ENCODE peak calls at places on chromosomes 6 and 20, in four cellular contexts. One of them, this sample, is unnamed.

GRCh38 chr6:95866732-95867131 is 149.0 kb upstream of the FUT9 start:
- DNase-seq in stimulated activated CD8-positive, alpha-beta memory T cell treated with anti-CD3 and anti-CD28 coated beads, Interleukin-4, amount 100 ng/mL, for 24 hours: no peak
- DNase-seq in choroid plexus epithelial cell: peak; percentile 7
- DNase-seq in astrocyte of the hippocampus: peak; percentile 1
- DNase-seq in this sample: no peak

GRCh38 chr6:5681480-5681879 is 325.2 kb downstream of the NRN1 start:
- DNase-seq in stimulated activated CD8-positive, alpha-beta memory T cell treated with anti-CD3 and anti-CD28 coated beads, Interleukin-4, amount 100 ng/mL, for 24 hours: no peak
- DNase-seq in choroid plexus epithelial cell: no peak
- DNase-seq in astrocyte of the hippocampus: no peak
- DNase-seq in this sample: no peak

GRCh38 chr6:133198725-133199124 is 42.4 kb upstream of the EYA4 start:
- DNase-seq in stimulated activated CD8-positive, alpha-beta memory T cell treated with anti-CD3 and anti-CD28 coated beads, Interleukin-4, amount 100 ng/mL, for 24 hours: no peak
- DNase-seq in choroid plexus epithelial cell: peak; percentile 23
- DNase-seq in astrocyte of the hippocampus: no peak
- DNase-seq in this sample: no peak

GRCh38 chr20:6178537-6178936 is 55.7 kb upstream of the FERMT1 start:
- DNase-seq in stimulated activated CD8-positive, alpha-beta memory T cell treated with anti-CD3 and anti-CD28 coated beads, Interleukin-4, amount 100 ng/mL, for 24 hours: no peak
- DNase-seq in choroid plexus epithelial cell: peak; percentile 81
- DNase-seq in astrocyte of the hippocampus: peak; percentile 68
- DNase-seq in this sample: no peak

GRCh38 chr20:51697119-51697826 is 70.9 kb downstream of the ATP9A start:
- DNase-seq in stimulated activated CD8-positive, alpha-beta memory T cell treated with anti-CD3 and anti-CD28 coated beads, Interleukin-4, amount 100 ng/mL, for 24 hours: no peak
- DNase-seq in choroid plexus epithelial cell: peak; percentile 44
- DNase-seq in astrocyte of the hippocampus: peak; percentile 20
- DNase-seq in this sample: no peak

GRCh38 chr6:166005846-166006592 is 161.6 kb downstream of the TBXT start:
- DNase-seq in stimulated activated CD8-positive, alpha-beta memory T cell treated with anti-CD3 and anti-CD28 coated beads, Interleukin-4, amount 100 ng/mL, for 24 hours: no peak
- DNase-seq in choroid plexus epithelial cell: peak; percentile 82
- DNase-seq in astrocyte of the hippocampus: peak; percentile 90
- DNase-seq in this sample: no peak

GRCh38 chr6:52663120-52663934 is 7.6 kb upstream of the TMEM14A start:
- DNase-seq in stimulated activated CD8-positive, alpha-beta memory T cell treated with anti-CD3 and anti-CD28 coated beads, Interleukin-4, amount 100 ng/mL, for 24 hours: peak; percentile 33
- DNase-seq in choroid plexus epithelial cell: peak; percentile 89
- DNase-seq in astrocyte of the hippocampus: peak; percentile 82
- DNase-seq in this sample: peak; percentile 24

GRCh38 chr20:47220161-47220582 is 136.3 kb downstream of the ZMYND8 start:
- DNase-seq in stimulated activated CD8-positive, alpha-beta memory T cell treated with anti-CD3 and anti-CD28 coated beads, Interleukin-4, amount 100 ng/mL, for 24 hours: peak; percentile 35
- DNase-seq in choroid plexus epithelial cell: peak; percentile 59
- DNase-seq in astrocyte of the hippocampus: peak; percentile 42
- DNase-seq in this sample: peak; percentile 71

GRCh38 chr6:32046450-32047083 is 8.4 kb downstream of the CYP21A2 start:
- DNase-seq in stimulated activated CD8-positive, alpha-beta memory T cell treated with anti-CD3 and anti-CD28 coated beads, Interleukin-4, amount 100 ng/mL, for 24 hours: no peak
- DNase-seq in choroid plexus epithelial cell: peak; percentile 39
- DNase-seq in astrocyte of the hippocampus: peak; percentile 41
- DNase-seq in this sample: no peak

GRCh38 chr6:130018830-130019795 is 732 bp downstream of the L3MBTL3 start:
- DNase-seq in stimulated activated CD8-positive, alpha-beta memory T cell treated with anti-CD3 and anti-CD28 coated beads, Interleukin-4, amount 100 ng/mL, for 24 hours: peak; percentile 11
- DNase-seq in choroid plexus epithelial cell: peak; percentile 61
- DNase-seq in astrocyte of the hippocampus: peak; percentile 67
- DNase-seq in this sample: peak; percentile 21

GRCh38 chr20:47950557-47951283 is 165.4 kb upstream of the SULF2 start:
- DNase-seq in stimulated activated CD8-positive, alpha-beta memory T cell treated with anti-CD3 and anti-CD28 coated beads, Interleukin-4, amount 100 ng/mL, for 24 hours: no peak
- DNase-seq in choroid plexus epithelial cell: no peak
- DNase-seq in astrocyte of the hippocampus: peak; percentile 80
- DNase-seq in this sample: no peak

GRCh38 chr20:25084616-25085187 is 2.8 kb upstream of the VSX1 start:
- DNase-seq in stimulated activated CD8-positive, alpha-beta memory T cell treated with anti-CD3 and anti-CD28 coated beads, Interleukin-4, amount 100 ng/mL, for 24 hours: no peak
- DNase-seq in choroid plexus epithelial cell: no peak
- DNase-seq in astrocyte of the hippocampus: no peak
- DNase-seq in this sample: no peak

GRCh38 chr20:13355386-13355785 is 134.3 kb downstream of the ISM1 start:
- DNase-seq in stimulated activated CD8-positive, alpha-beta memory T cell treated with anti-CD3 and anti-CD28 coated beads, Interleukin-4, amount 100 ng/mL, for 24 hours: no peak
- DNase-seq in choroid plexus epithelial cell: no peak
- DNase-seq in astrocyte of the hippocampus: no peak
- DNase-seq in this sample: no peak